ENCODE peak calls at places on chromosomes 1 and 21, in seven cellular contexts. P, R, F, I, O, B and X are unnamed samples.

GRCh38 chr1:178973671-178974091 is 52.0 kb upstream of the FAM20B start:
- DNase-seq in P (no peak), R (no peak), F (no peak), I (no peak), O (no peak), B (no peak), X (peak)

GRCh38 chr1:220881918-220882891 is 3.0 kb downstream of the HLX start:
- DNase-seq in P (no peak), R (peak), F (no peak), I (peak), O (no peak), B (no peak), X (no peak)

GRCh38 chr1:8182034-8182761 is 135.7 kb upstream of the SLC45A1 start:
- DNase-seq in P (no peak), R (no peak), F (no peak), I (no peak), O (no peak), B (no peak), X (no peak)

GRCh38 chr1:206555473-206555935 is 48.2 kb downstream of the RASSF5 start:
- DNase-seq in P (peak), R (peak), F (no peak), I (peak), O (no peak), B (no peak), X (no peak)

GRCh38 chr1:50368179-50369007 is 54.9 kb downstream of the DMRTA2 start:
- DNase-seq in P (peak), R (no peak), F (peak), I (peak), O (no peak), B (peak), X (peak)

GRCh38 chr21:31030367-31031106 is 7.7 kb downstream of the KRTAP19-8 start:
- DNase-seq in P (no peak), R (no peak), F (no peak), I (no peak), O (no peak), B (no peak), X (no peak)

GRCh38 chr21:33360871-33361602 is 36.3 kb downstream of the IFNAR1 start:
- DNase-seq in P (peak), R (peak), F (peak), I (peak), O (peak), B (peak), X (peak)

GRCh38 chr1:19273106-19273843 is 15.3 kb downstream of the AKR7A3 start:
- DNase-seq in P (no peak), R (no peak), F (no peak), I (no peak), O (no peak), B (no peak), X (no peak)

GRCh38 chr1:226682841-226683800 is 56.0 kb downstream of the ITPKB start:
- DNase-seq in P (no peak), R (no peak), F (no peak), I (no peak), O (no peak), B (no peak), X (no peak)